ENCODE peak calls at places on chromosomes 5 and 9, in six cellular contexts. V is mesenchymal stem cell, E is IMR-90, T is H1, F is trophoblast cell, W is H9. Q is an unnamed sample.

GRCh38 chr5:163908253-163908652 is 402.8 kb downstream of the MAT2B start:
- DNase-seq in V (no peak), E (no peak), T (no peak), F (no peak), W (no peak), Q (no peak)

GRCh38 chr5:94467560-94468504 is 150.6 kb downstream of the KIAA0825 start:
- DNase-seq in V (no peak), E (no peak), T (no peak), F (no peak), W (no peak), Q (no peak)

GRCh38 chr5:97124335-97124734 is 18.1 kb downstream of the LIX1 start:
- DNase-seq in V (no peak), E (no peak), T (peak; percentile 13), F (peak; percentile 22), W (peak; percentile 41), Q (no peak)

GRCh38 chr9:121622842-121623203 is 28.6 kb upstream of the DAB2IP start:
- DNase-seq in V (no peak), E (no peak), T (no peak), F (peak; percentile 98), W (no peak), Q (no peak)

GRCh38 chr5:149664666-149665415 is 65.3 kb upstream of the PPARGC1B start:
- DNase-seq in V (no peak), E (no peak), T (no peak), F (no peak), W (no peak), Q (no peak)

GRCh38 chr5:154481584-154482381 is 3.8 kb upstream of the HAND1 start:
- DNase-seq in V (no peak), E (no peak), T (no peak), F (no peak), W (no peak), Q (no peak)

GRCh38 chr5:66896207-66896606 is 300.0 kb downstream of the MAST4 start:
- DNase-seq in V (no peak), E (peak; percentile 82), T (no peak), F (no peak), W (no peak), Q (no peak)

GRCh38 chr9:96565684-96566360 is 53.8 kb downstream of the CDC14B start:
- DNase-seq in V (no peak), E (peak; percentile 34), T (no peak), F (peak; percentile 25), W (no peak), Q (no peak)

GRCh38 chr5:95920822-95921221 is 40.8 kb downstream of the ELL2 start:
- DNase-seq in V (no peak), E (no peak), T (no peak), F (no peak), W (no peak), Q (no peak)

GRCh38 chr5:9347541-9348295 is 198.2 kb downstream of the SEMA5A start:
- DNase-seq in V (no peak), E (no peak), T (no peak), F (peak; percentile 89), W (no peak), Q (no peak)

GRCh38 chr5:138455191-138455930 is 9.9 kb upstream of the EGR1 start:
- DNase-seq in V (no peak), E (no peak), T (no peak), F (no peak), W (no peak), Q (no peak)

GRCh38 chr5:175701797-175702196 is 43.9 kb downstream of the HRH2 start:
- DNase-seq in V (no peak), E (no peak), T (no peak), F (no peak), W (no peak), Q (no peak)

GRCh38 chr5:137192293-137192743 is 306.8 kb downstream of the SPOCK1 start:
- DNase-seq in V (no peak), E (peak; percentile 73), T (no peak), F (no peak), W (no peak), Q (no peak)

DNA sequence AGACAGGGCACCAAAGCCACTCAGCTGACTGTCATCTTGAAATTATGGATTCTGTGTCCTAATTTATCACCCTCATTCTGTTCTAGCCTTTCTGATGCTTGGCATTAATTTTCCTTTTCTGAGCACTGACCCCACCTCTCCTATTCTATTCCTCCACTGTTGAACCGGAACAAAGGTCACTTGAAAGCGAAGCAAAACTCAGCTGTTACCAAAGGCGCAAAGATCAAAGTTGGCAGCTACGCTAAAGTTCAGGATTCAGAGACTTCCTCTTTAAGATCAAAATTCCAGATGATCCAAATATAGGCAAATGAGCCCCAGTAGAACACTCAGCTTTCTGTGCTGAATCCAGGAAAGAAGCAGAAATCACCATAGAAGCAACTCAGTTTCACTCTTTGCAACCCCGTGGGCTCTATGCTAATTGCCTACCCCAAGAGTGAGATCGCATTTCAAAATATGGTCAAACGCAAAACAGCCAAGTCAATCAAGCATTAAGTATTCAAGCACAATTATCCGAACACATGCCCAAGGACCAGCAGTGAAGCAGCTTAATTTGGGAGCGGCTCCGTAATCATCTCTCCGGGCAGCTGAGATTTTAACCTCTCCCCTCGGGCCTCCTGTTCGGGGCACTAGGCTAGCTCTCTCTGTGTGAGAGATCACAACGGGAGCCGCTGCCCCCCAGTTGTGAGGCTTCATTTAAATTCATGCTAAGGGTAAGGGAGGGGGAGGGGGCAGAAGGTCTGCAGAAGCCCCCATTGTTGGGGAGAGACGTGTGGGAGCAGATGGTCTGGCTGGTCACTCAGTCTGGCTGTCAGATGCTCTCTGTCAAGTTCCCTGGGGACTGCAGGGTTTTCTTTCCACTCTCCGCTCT is 288.6 kb downstream of the ELAVL2 start:
- DNase-seq in V (no peak), E (no peak), T (no peak), F (no peak), W (no peak), Q (peak; percentile 38)
- H4K91ac ChIP-seq in V (no peak overlapping the region), E (no peak overlapping the region), T (no peak overlapping the region), F (no peak overlapping the region), W (no peak overlapping the region), Q (no peak overlapping the region)

GRCh38 chr9:95494416-95495371 is 22.1 kb downstream of the PTCH1 start:
- DNase-seq in V (peak; percentile 61), E (no peak), T (no peak), F (peak; percentile 76), W (peak; percentile 88), Q (no peak)
- H3K4me1 ChIP-seq in V (peaks cover 17% of the 10 kb centered on the region), E (peaks cover 19% of the 10 kb centered on the region), T (peaks cover 29% of the 10 kb centered on the region), F (peaks cover 10% of the 10 kb centered on the region), W (peaks cover 21% of the 10 kb centered on the region), Q (peaks cover 48% of the 10 kb centered on the region)

GRCh38 chr5:173676375-173676774 is 59.9 kb upstream of the BOD1 start:
- DNase-seq in V (no peak), E (no peak), T (no peak), F (no peak), W (no peak), Q (no peak)
- H4K91ac ChIP-seq in V (no peak overlapping the region), E (no peak overlapping the region), T (no peak overlapping the region), F (no peak overlapping the region), W (no peak overlapping the region), Q (no peak overlapping the region)

DNA sequence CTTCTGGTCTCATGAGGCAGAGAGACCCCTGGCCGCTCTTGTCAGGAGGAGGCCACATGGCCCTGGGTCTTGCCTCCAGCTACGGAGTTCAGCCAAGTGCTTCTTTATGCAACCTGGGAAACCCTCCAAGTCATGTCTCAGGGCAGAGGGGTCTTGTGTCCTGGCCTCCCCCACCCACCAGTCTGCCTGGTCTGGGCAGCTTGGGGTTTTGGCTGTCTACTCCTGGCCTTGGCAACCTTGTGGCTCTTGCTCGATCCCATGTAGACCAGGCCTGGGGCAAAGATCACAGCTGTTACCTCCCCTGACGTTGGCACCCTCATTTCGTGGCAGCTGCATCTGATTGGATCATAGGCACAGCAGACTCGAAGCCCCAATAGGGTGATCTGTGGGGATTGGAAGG is 28.3 kb downstream of the JADE2 start:
- DNase-seq in V (no peak), E (peak; percentile 19), T (no peak), F (no peak), W (no peak), Q (no peak)
- H3K4me1 ChIP-seq in V (peaks cover 49% of the 10 kb centered on the region), E (peaks cover 59% of the 10 kb centered on the region), T (peaks cover 15% of the 10 kb centered on the region), F (no peaks in the 10 kb centered on the region), W (no peaks in the 10 kb centered on the region), Q (peaks cover 13% of the 10 kb centered on the region)

GRCh38 chr9:124625084-124625483 is 117.9 kb upstream of the NR5A1 start:
- DNase-seq in V (no peak), E (no peak), T (no peak), F (no peak), W (no peak), Q (no peak)

GRCh38 chr9:124632077-124632621 is 125.0 kb upstream of the NR5A1 start:
- DNase-seq in V (peak; percentile 46), E (peak; percentile 38), T (no peak), F (no peak), W (no peak), Q (no peak)

GRCh38 chr9:124624735-124624992 is 117.5 kb upstream of the NR5A1 start:
- DNase-seq in V (no peak), E (no peak), T (no peak), F (no peak), W (no peak), Q (no peak)

GRCh38 chr9:124628741-124629140 is 121.5 kb upstream of the NR5A1 start:
- DNase-seq in V (no peak), E (no peak), T (no peak), F (no peak), W (no peak), Q (no peak)

GRCh38 chr9:124629600-124629999 is 122.4 kb upstream of the NR5A1 start:
- DNase-seq in V (no peak), E (peak; percentile 76), T (no peak), F (no peak), W (no peak), Q (no peak)
- H4K91ac ChIP-seq in V (no peak overlapping the region), E (no peak overlapping the region), T (no peak overlapping the region), F (no peak overlapping the region), W (no peak overlapping the region), Q (no peak overlapping the region)

DNA sequence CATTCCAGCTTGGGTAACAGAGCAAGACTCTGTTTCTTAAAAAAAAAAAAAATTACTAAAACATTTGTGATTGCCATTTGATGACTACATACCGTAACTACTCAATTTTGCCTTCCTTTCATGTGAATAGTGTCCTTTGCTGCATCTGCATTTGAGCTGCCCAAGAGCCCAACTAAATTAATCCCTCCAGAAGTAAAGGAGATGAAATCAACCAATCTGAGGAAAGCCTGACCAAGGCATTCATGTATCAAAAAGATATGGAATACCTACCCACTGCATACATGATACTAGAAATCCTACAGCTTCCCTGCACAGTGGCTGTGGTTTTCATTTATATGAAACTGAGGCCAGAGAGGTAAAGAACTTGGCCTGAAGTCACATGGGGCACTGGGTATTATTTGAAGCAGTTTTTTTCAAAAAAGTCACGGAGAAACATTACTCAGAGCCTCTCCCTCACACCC is 177.5 kb downstream of the AOPEP start:
- DNase-seq in V (no peak), E (peak; percentile 82), T (no peak), F (peak; percentile 22), W (no peak), Q (no peak)
- H3K4me1 ChIP-seq in V (peaks cover 21% of the 10 kb centered on the region), E (peaks cover 25% of the 10 kb centered on the region), T (peaks cover 3% of the 10 kb centered on the region), F (peaks cover 16% of the 10 kb centered on the region), W (peaks cover 5% of the 10 kb centered on the region), Q (peaks cover 35% of the 10 kb centered on the region)

DNA sequence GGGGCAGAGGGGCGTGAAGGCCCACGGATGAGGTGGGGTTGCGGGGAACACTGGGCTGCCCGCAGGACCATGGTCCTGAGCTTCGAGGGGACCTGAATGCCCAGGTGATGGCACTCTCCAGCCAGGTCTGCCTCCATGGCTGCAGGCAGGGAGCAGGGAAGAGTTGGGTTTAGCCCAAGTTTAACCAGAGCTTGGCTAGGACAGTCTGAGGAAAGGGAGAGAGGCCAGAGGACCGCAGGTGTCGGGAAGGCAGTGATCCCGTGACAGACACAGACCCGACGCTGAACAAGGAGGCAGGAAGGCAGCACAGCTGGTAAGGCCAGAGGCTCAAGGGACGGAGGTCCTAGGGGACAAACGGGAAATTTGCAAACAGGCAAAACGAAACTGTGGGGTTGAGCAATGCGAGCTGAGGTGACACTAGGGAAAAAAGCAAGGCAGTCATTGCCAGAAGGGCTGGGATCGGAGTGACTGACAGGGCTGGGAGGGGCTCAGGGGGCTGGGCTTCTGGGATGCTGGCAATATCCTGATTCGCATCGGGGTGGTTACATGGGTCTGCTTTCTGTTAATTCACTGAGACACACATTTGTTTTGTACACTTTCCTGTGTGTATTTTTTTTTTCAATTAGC is 25.0 kb downstream of the ARPC5L start:
- DNase-seq in V (no peak), E (no peak), T (no peak), F (no peak), W (no peak), Q (no peak)
- H4K91ac ChIP-seq in V (peak overlapping the region; percentile 7), E (no peak overlapping the region), T (no peak overlapping the region), F (no peak overlapping the region), W (no peak overlapping the region), Q (no peak overlapping the region)

Q was measured in neuronal stem cell.